ENCODE peak calls at places on chromosomes 12 and 14, in four cellular contexts. O is HEK293T, V is GM12878, U is K562. S is an unnamed sample.

GRCh38 chr12:123094349-123095073 is 56.4 kb downstream of the PITPNM2 start:
- DNase-seq in O (peak; percentile 20), V (no peak), U (peak; percentile 45), S (peak; percentile 79)

GRCh38 chr14:92475451-92476187 is 38.0 kb upstream of the RIN3 start:
- DNase-seq in O (no peak), V (no peak), U (no peak), S (peak; percentile 41)

GRCh38 chr12:122659579-122659978 is 43.6 kb downstream of the HCAR2 start:
- DNase-seq in O (no peak), V (no peak), U (no peak), S (no peak)

GRCh38 chr12:57899010-57899662 is 42.2 kb upstream of the ATP23 start:
- DNase-seq in O (no peak), V (peak; percentile 79), U (no peak), S (no peak)

GRCh38 chr12:112590281-112590680 is 171.5 kb downstream of the PTPN11 start:
- DNase-seq in O (no peak), V (no peak), U (no peak), S (no peak)

GRCh38 chr14:25197885-25198284 is 147.9 kb upstream of the STXBP6 start:
- DNase-seq in O (no peak), V (no peak), U (no peak), S (peak; percentile 87)

GRCh38 chr12:26126340-26127284 is 1.8 kb upstream of the BHLHE41 start:
- DNase-seq in O (peak; percentile 83), V (no peak), U (peak; percentile 50), S (peak; percentile 28)

GRCh38 chr14:57492859-57493258 is 798 bp downstream of the CCDC198 start:
- DNase-seq in O (peak; percentile 32), V (no peak), U (no peak), S (peak; percentile 22)

GRCh38 chr14:61388173-61388975 is 67.0 kb downstream of the PRKCH start:
- DNase-seq in O (no peak), V (peak; percentile 86), U (no peak), S (no peak)

GRCh38 chr12:6547987-6548386 is 7.9 kb downstream of the IFFO1 start:
- DNase-seq in O (no peak), V (no peak), U (peak; percentile 27), S (no peak)

GRCh38 chr12:46516933-46517578 is 144.5 kb upstream of the SLC38A2 start:
- DNase-seq in O (no peak), V (peak; percentile 85), U (no peak), S (no peak)

GRCh38 chr14:88248606-88249005 is 74.5 kb downstream of the KCNK10 start:
- DNase-seq in O (no peak), V (no peak), U (no peak), S (no peak)

GRCh38 chr12:6828671-6829531 is 694 bp downstream of the P3H3 start:
- DNase-seq in O (peak; percentile 51), V (no peak), U (peak; percentile 72), S (no peak)

GRCh38 chr14:76575108-76575507 is 186.2 kb upstream of the VASH1 start:
- DNase-seq in O (no peak), V (no peak), U (no peak), S (no peak)

GRCh38 chr14:101230161-101230850 is 326.8 kb upstream of the RTL1 start:
- DNase-seq in O (no peak), V (no peak), U (peak; percentile 39), S (no peak)

GRCh38 chr14:30638926-30639325 is 16.8 kb downstream of the SCFD1 start:
- DNase-seq in O (no peak), V (no peak), U (no peak), S (no peak)

GRCh38 chr12:108289342-108290131 is 49.6 kb downstream of the CMKLR1 start:
- DNase-seq in O (no peak), V (no peak), U (no peak), S (no peak)

GRCh38 chr12:46402451-46402850 is 29.9 kb upstream of the SLC38A2 start:
- DNase-seq in O (no peak), V (no peak), U (no peak), S (no peak)

GRCh38 chr12:26044007-26044394 is 80.8 kb downstream of the BHLHE41 start:
- DNase-seq in O (no peak), V (no peak), U (no peak), S (no peak)

GRCh38 chr12:4323400-4323799 is 2.4 kb downstream of the TIGAR start:
- DNase-seq in O (no peak), V (no peak), U (no peak), S (no peak)

GRCh38 chr12:103547929-103548328 is 39.1 kb upstream of the STAB2 start:
- DNase-seq in O (no peak), V (no peak), U (no peak), S (no peak)

GRCh38 chr12:58777815-58778214 is 142.5 kb downstream of the LRIG3 start:
- DNase-seq in O (no peak), V (no peak), U (no peak), S (no peak)

GRCh38 chr12:24895612-24896011 is 53.3 kb downstream of the BCAT1 start:
- DNase-seq in O (no peak), V (no peak), U (no peak), S (no peak)

GRCh38 chr14:30482270-30482669 is 76.7 kb upstream of the G2E3 start:
- DNase-seq in O (no peak), V (no peak), U (no peak), S (no peak)

GRCh38 chr12:8648598-8649205 is 13.9 kb downstream of the MFAP5 start:
- DNase-seq in O (no peak), V (peak; percentile 95), U (no peak), S (no peak)

GRCh38 chr14:63962896-63963295 is 110.1 kb downstream of the SYNE2 start:
- DNase-seq in O (no peak), V (no peak), U (no peak), S (no peak)

GRCh38 chr12:116880817-116881324 is 370 bp downstream of the HRK start:
- DNase-seq in O (peak; percentile 70), V (no peak), U (peak; percentile 69), S (peak; percentile 27)

GRCh38 chr12:21330682-21331253 is 3.9 kb downstream of the SLCO1A2 start:
- DNase-seq in O (no peak), V (no peak), U (no peak), S (no peak)

GRCh38 chr12:19925881-19926665 is 442.3 kb upstream of the PDE3A start:
- DNase-seq in O (no peak), V (no peak), U (no peak), S (no peak)

GRCh38 chr12:103955811-103956514 is 9.7 kb upstream of the TDG start:
- DNase-seq in O (peak; percentile 10), V (no peak), U (no peak), S (no peak)

GRCh38 chr12:19461986-19462385 is 22.7 kb downstream of the AEBP2 start:
- DNase-seq in O (no peak), V (no peak), U (no peak), S (no peak)

GRCh38 chr12:19120795-19121194 is 8.7 kb upstream of the PLEKHA5 start:
- DNase-seq in O (no peak), V (no peak), U (no peak), S (no peak)

GRCh38 chr12:58915634-58916033 is 4.7 kb downstream of the LRIG3 start:
- DNase-seq in O (no peak), V (no peak), U (no peak), S (no peak)

GRCh38 chr12:12387521-12387920 is 30.6 kb downstream of the BORCS5 start:
- DNase-seq in O (no peak), V (no peak), U (no peak), S (no peak)

GRCh38 chr12:11158885-11159444 is 12.0 kb upstream of the SMIM10L1 start:
- DNase-seq in O (no peak), V (no peak), U (no peak), S (no peak)

GRCh38 chr12:82663893-82664292 is 22.8 kb upstream of the TMTC2 start:
- DNase-seq in O (no peak), V (no peak), U (no peak), S (no peak)

GRCh38 chr12:12938541-12938940 is 13.4 kb downstream of the GPRC5D start:
- DNase-seq in O (no peak), V (no peak), U (no peak), S (no peak)

GRCh38 chr14:43754838-43755237 is 752.2 kb downstream of the FSCB start:
- DNase-seq in O (no peak), V (no peak), U (no peak), S (no peak)

GRCh38 chr12:42410345-42410744 is 84.4 kb downstream of the PPHLN1 start:
- DNase-seq in O (no peak), V (no peak), U (no peak), S (no peak)

GRCh38 chr12:42407306-42407705 is 81.3 kb downstream of the PPHLN1 start:
- DNase-seq in O (no peak), V (no peak), U (no peak), S (no peak)

GRCh38 chr12:42409471-42409870 is 83.5 kb downstream of the PPHLN1 start:
- DNase-seq in O (no peak), V (no peak), U (no peak), S (no peak)
- TF ChIP-seq FOXK2 in O (no peak), V (no peak), U (no peak), S (no peak)

GRCh38 chr12:49126852-49127763 is 4.1 kb downstream of the TUBA1B start:
- DNase-seq in O (no peak), V (no peak), U (no peak), S (no peak)
- TF ChIP-seq FOXK2 in O (peak; percentile 26), V (no peak), U (no peak), S (no peak)

DNA sequence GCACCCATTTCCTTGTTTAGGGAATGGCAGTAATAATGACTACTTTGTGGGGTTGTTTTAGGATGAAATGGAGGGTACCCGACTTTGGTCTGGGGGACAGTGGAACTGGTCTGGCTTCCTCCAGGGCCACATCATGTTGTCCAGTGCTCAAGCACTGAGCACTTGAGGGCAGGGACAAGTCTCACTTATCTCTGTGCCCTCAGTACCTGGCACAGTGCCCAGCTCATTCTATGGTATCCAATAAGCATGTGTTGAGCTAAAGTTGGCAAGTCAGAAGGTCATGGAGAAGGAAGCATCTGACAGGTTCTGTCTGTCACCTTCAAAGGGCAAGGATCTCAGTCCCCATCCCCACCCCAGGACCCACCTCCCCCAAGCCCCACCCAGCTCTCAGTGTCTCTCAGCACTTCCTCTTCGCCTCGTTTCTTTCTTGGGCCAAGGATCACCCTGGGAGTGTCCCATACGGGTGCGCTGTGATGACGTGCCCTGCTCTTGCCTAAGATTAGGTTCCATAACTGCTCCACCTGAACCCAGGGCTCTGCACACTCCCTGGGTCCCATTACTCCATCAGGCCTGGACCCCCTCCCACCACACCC is 24.3 kb upstream of the TMEM106C start:
- DNase-seq in O (no peak), V (no peak), U (no peak), S (no peak)
- TF ChIP-seq FOXK2 in O (no peak), V (no peak), U (no peak), S (no peak)

GRCh38 chr14:67674480-67675218 is at the start of gene VTI1B:
- DNase-seq in O (peak; percentile 87), V (no peak), U (peak; percentile 73), S (peak; percentile 65)

GRCh38 chr14:67674139-67674479 is 323 bp downstream of the VTI1B start:
- DNase-seq in O (peak; percentile 79), V (no peak), U (peak; percentile 67), S (peak; percentile 62)

GRCh38 chr14:67680121-67680602 is 5.7 kb upstream of the VTI1B start:
- DNase-seq in O (no peak), V (peak; percentile 90), U (peak; percentile 35), S (no peak)

GRCh38 chr14:67673451-67673850 is 981 bp downstream of the VTI1B start:
- DNase-seq in O (no peak), V (no peak), U (no peak), S (no peak)

DNA sequence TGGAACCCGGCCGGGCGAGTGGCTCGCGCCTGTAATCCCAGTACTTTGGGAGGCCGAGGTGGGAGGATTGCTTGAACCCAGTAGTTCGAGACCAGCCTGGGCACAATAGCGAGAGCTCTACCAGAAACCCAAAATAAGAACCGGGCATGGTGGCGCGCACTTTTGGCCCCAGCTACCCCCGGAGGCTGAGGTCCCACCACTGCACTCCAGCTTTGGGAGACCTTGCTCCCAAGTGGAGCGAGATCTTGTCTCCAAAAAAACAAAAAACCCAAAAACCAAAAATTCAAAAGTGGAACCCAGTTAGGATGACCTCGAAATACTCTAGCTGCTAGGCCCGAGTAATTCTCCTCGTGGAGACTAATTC is 769 bp upstream of the VTI1B start:
- DNase-seq in O (no peak), V (no peak), U (no peak), S (no peak)
- TF ChIP-seq FOXK2 in O (no peak), V (no peak), U (no peak), S (no peak)